ENCODE peak calls at places on chromosomes 3 and 15, in five cellular contexts. M, Z, R, V and U are unnamed samples.

GRCh38 chr15:54150255-54150654 is 172.0 kb downstream of the UNC13C start:
- DNase-seq in M (no peak), Z (no peak), R (no peak), V (no peak), U (peak)

GRCh38 chr3:46854543-46854942 is 8.7 kb downstream of the MYL3 start:
- DNase-seq in M (no peak), Z (no peak), R (no peak), V (no peak), U (no peak)

GRCh38 chr15:66803182-66803729 is 101.2 kb downstream of the SMAD6 start:
- DNase-seq in M (peak), Z (no peak), R (peak), V (peak), U (peak)

GRCh38 chr3:141486416-141486734 is 452 bp upstream of the RASA2 start:
- DNase-seq in M (peak), Z (no peak), R (no peak), V (no peak), U (no peak)

GRCh38 chr15:69150336-69150735 is 10.1 kb upstream of the GLCE start:
- DNase-seq in M (no peak), Z (no peak), R (no peak), V (no peak), U (no peak)

GRCh38 chr3:119145500-119146167 is at the start of gene TEX55:
- DNase-seq in M (peak), Z (peak), R (peak), V (no peak), U (peak)

GRCh38 chr3:123138819-123139517 is 62.8 kb upstream of the SEC22A start:
- DNase-seq in M (no peak), Z (no peak), R (no peak), V (no peak), U (no peak)

GRCh38 chr3:139292192-139292591 is 51.6 kb upstream of the MRPS22 start:
- DNase-seq in M (no peak), Z (no peak), R (no peak), V (no peak), U (no peak)